ENCODE peak calls at places on chromosomes 3 and 15, in eight cellular contexts. O is endodermal cell, J is esophagus muscularis mucosa, K is ovary, A is transverse colon, N is H9, F is lung, S is GM23338. P is an unnamed sample.

GRCh38 chr3:46695962-46696922 is 2.8 kb upstream of the ALS2CL start:
- DNase-seq in O (no peak), J (no peak), K (peak), A (no peak), N (no peak), F (no peak), S (no peak), P (no peak)

GRCh38 chr3:5811051-5811450 is 623.5 kb downstream of the EDEM1 start:
- DNase-seq in O (no peak), J (no peak), K (no peak), A (no peak), N (no peak), F (no peak), S (no peak), P (no peak)

GRCh38 chr3:64464955-64465354 is 222.8 kb downstream of the ADAMTS9 start:
- DNase-seq in O (peak), J (no peak), K (no peak), A (no peak), N (no peak), F (no peak), S (no peak), P (no peak)

GRCh38 chr3:107309312-107309711 is 67.9 kb upstream of the CCDC54 start:
- DNase-seq in O (peak), J (no peak), K (no peak), A (no peak), N (no peak), F (no peak), S (no peak), P (no peak)

GRCh38 chr3:55445551-55445950 is 41.6 kb downstream of the WNT5A start:
- DNase-seq in O (no peak), J (peak), K (no peak), A (peak), N (no peak), F (peak), S (no peak), P (no peak)

GRCh38 chr3:126968328-126968994 is 14.5 kb upstream of the PLXNA1 start:
- DNase-seq in O (no peak), J (no peak), K (no peak), A (no peak), N (no peak), F (no peak), S (no peak), P (no peak)

GRCh38 chr15:29526802-29527201 is 257.2 kb upstream of the NSMCE3 start:
- DNase-seq in O (no peak), J (no peak), K (no peak), A (no peak), N (no peak), F (no peak), S (no peak), P (no peak)

GRCh38 chr3:14774431-14774830 is 44.3 kb upstream of the FGD5 start:
- DNase-seq in O (peak), J (peak), K (no peak), A (no peak), N (peak), F (no peak), S (no peak), P (no peak)

GRCh38 chr3:30347679-30348216 is 258.7 kb upstream of the TGFBR2 start:
- DNase-seq in O (no peak), J (no peak), K (no peak), A (no peak), N (no peak), F (no peak), S (no peak), P (no peak)

GRCh38 chr3:54237788-54238502 is 115.6 kb downstream of the CACNA2D3 start:
- DNase-seq in O (no peak), J (no peak), K (no peak), A (no peak), N (no peak), F (no peak), S (no peak), P (no peak)

GRCh38 chr3:155989536-155989935 is 119.1 kb downstream of the GMPS start:
- DNase-seq in O (no peak), J (no peak), K (no peak), A (no peak), N (no peak), F (no peak), S (no peak), P (no peak)

GRCh38 chr15:57923311-57923710 is 142.2 kb downstream of the ALDH1A2 start:
- DNase-seq in O (no peak), J (no peak), K (no peak), A (peak), N (no peak), F (no peak), S (no peak), P (no peak)

GRCh38 chr15:77440378-77440999 is 19.8 kb downstream of the HMG20A start:
- DNase-seq in O (no peak), J (no peak), K (no peak), A (no peak), N (no peak), F (no peak), S (no peak), P (no peak)

GRCh38 chr3:13280856-13281656 is 139.1 kb downstream of the NUP210 start:
- DNase-seq in O (peak), J (no peak), K (no peak), A (peak), N (no peak), F (no peak), S (no peak), P (no peak)

GRCh38 chr15:26996250-26996649 is 25.3 kb downstream of the GABRG3 start:
- DNase-seq in O (no peak), J (no peak), K (no peak), A (no peak), N (no peak), F (no peak), S (peak), P (no peak)

GRCh38 chr3:155362808-155363689 is 69.6 kb upstream of the STRIT1 start:
- DNase-seq in O (peak), J (no peak), K (no peak), A (no peak), N (peak), F (no peak), S (peak), P (no peak)

GRCh38 chr15:76994971-76995945 is at the start of gene PSTPIP1:
- DNase-seq in O (peak), J (no peak), K (peak), A (peak), N (no peak), F (no peak), S (no peak), P (no peak)

GRCh38 chr3:113441051-113441770 is at the start of gene CFAP44:
- DNase-seq in O (peak), J (no peak), K (peak), A (peak), N (peak), F (peak), S (peak), P (peak)

GRCh38 chr15:83449250-83449671 is 2.1 kb downstream of the SH3GL3 start:
- DNase-seq in O (no peak), J (no peak), K (no peak), A (no peak), N (no peak), F (no peak), S (no peak), P (peak)

GRCh38 chr3:45480218-45480617 is 91.8 kb downstream of the LARS2 start:
- DNase-seq in O (no peak), J (no peak), K (no peak), A (peak), N (no peak), F (no peak), S (no peak), P (no peak)

GRCh38 chr3:139267300-139268246 is 76.2 kb upstream of the MRPS22 start:
- DNase-seq in O (peak), J (no peak), K (no peak), A (no peak), N (peak), F (no peak), S (no peak), P (no peak)

GRCh38 chr3:50913279-50913678 is 238.6 kb downstream of the DOCK3 start:
- DNase-seq in O (no peak), J (no peak), K (no peak), A (no peak), N (no peak), F (no peak), S (no peak), P (no peak)

GRCh38 chr3:31670136-31670535 is 137.4 kb downstream of the STT3B start:
- DNase-seq in O (no peak), J (no peak), K (no peak), A (no peak), N (no peak), F (no peak), S (no peak), P (no peak)

GRCh38 chr15:78070049-78070698 is 7.3 kb downstream of the TBC1D2B start:
- DNase-seq in O (no peak), J (no peak), K (no peak), A (peak), N (no peak), F (no peak), S (no peak), P (no peak)

GRCh38 chr3:16216373-16216935 is 42.0 kb downstream of the GALNT15 start:
- DNase-seq in O (no peak), J (no peak), K (no peak), A (no peak), N (no peak), F (no peak), S (no peak), P (no peak)

GRCh38 chr3:69033470-69033869 is 18.7 kb downstream of the TMF1 start:
- DNase-seq in O (no peak), J (no peak), K (no peak), A (no peak), N (no peak), F (no peak), S (no peak), P (no peak)

GRCh38 chr3:13785351-13785750 is 94.5 kb downstream of the WNT7A start:
- DNase-seq in O (no peak), J (no peak), K (no peak), A (no peak), N (no peak), F (no peak), S (peak), P (no peak)

GRCh38 chr3:190517696-190518095 is 3.8 kb downstream of the IL1RAP start:
- DNase-seq in O (no peak), J (no peak), K (no peak), A (no peak), N (no peak), F (no peak), S (no peak), P (no peak)

GRCh38 chr3:126364130-126364695 is 7.0 kb upstream of the KLF15 start:
- DNase-seq in O (no peak), J (no peak), K (no peak), A (peak), N (no peak), F (no peak), S (no peak), P (no peak)

GRCh38 chr3:37903734-37904133 is 42.1 kb downstream of the CTDSPL start:
- DNase-seq in O (no peak), J (peak), K (no peak), A (no peak), N (no peak), F (no peak), S (no peak), P (no peak)
- H3K27ac ChIP-seq in O (no peak), J (peak), K (no peak), A (no peak), N (no peak), F (no peak), S (no peak), P (no peak)

DNA sequence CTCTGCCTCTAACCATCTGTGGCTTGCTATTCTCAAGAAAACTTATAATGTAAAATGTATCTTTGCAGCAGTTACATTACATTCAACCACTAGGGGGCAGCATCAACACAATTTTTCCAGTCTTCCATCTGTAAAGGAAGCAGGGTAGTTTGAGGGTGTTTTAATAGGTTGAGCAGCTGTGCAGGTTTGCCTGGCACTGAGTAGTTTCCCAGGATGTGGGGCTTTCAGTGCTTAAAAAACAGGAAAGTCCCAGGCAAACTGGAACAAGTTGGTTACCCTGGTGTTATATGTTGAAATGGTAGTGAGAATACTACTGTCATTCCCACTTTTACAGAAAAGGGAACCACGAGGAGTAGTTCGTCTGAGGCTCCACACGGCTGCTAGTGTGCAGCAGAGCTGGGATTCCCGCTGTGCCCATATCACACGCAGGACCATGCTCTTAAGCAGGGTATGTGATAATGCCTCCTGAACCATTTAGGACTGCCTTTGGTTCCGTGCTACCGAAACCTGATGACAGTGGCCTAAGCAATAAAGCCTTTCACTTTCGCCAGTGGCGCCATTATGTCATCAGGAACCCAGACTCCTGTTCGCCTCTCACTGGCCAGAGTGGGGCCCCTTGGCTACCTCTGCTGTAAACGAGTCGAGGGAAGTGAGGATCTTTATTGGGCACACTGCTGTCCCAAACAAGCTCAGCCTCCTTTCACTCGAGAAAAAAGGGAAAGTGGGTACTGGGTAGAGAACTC is 64.7 kb upstream of the ZBTB38 start:
- DNase-seq in O (peak), J (no peak), K (no peak), A (peak), N (no peak), F (peak), S (peak), P (peak)
- H3K27ac ChIP-seq in O (no peak), J (no peak), K (no peak), A (no peak), N (no peak), F (no peak), S (no peak), P (no peak)

GRCh38 chr15:28017423-28017924 is 81.6 kb downstream of the OCA2 start:
- DNase-seq in O (no peak), J (peak), K (no peak), A (no peak), N (no peak), F (no peak), S (peak), P (no peak)
- H3K27ac ChIP-seq in O (no peak), J (no peak), K (no peak), A (no peak), N (no peak), F (no peak), S (no peak), P (no peak)

DNA sequence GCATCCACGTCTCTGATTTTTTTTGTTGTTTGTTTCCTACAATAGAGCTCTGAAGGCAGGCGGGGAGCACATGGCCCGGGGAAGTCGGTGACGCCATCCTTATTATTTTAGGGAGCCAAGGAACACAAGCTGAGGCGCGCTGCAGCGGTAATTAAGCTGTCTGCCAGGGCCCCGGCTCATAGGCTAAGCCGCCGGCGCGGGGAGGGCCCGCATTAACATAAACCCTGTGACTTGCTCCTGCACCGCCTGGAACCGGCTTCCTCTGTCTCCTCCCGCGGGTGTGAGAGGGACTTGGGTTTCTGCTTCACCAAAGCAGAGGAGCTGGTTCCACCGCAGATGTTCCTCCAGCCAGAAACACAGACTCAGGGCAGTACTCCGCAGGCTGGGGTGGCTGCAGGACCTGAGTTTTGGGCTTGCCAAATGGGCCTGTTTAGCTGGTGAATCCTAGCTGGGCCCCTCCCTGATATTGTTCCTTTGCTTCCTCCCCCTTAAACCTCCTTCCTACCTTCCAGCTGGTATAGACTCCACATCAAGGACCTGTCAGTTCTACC is 25.3 kb downstream of the ANP32A start:
- DNase-seq in O (peak), J (peak), K (peak), A (peak), N (peak), F (peak), S (peak), P (peak)
- H3K27ac ChIP-seq in O (peak), J (peak), K (no peak), A (peak), N (peak), F (peak), S (peak), P (peak)

DNA sequence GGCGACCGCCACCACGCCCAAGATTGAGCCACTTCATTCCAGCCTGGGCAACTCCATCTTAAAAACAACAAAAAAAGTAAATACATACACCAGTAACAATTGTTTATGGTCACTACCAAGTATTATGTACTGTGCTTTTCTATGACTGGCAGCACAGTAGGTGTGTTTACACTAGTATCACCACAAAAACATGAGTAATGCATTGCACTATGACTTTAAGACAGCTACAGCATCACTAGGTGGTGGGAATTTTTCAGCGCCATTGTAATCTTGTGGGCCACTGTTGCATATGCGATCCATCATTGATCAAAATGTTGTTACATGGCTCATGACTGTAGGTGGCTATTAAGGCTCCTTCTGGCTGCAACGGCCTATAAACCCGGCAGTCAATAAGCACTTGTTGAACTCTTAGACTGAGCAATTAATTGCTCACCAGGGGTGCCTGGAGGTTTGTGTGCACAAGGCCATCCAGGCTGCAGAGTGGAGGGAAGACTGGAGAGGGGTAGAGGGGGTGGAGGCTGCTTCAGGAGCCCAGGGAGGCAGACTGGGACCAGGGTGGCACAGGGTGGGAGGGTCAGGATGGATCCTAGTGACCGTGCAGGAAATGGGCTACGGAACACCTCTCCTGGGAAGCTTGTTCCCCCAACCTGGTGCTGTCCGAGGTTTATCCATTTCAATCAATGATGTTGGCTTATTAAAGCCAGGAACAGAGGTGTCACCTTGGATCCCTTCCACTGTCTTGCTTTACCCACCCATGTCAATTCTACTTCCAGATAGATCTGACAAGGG is 17.9 kb upstream of the COPG1 start:
- DNase-seq in O (no peak), J (no peak), K (no peak), A (no peak), N (no peak), F (no peak), S (no peak), P (no peak)
- H3K27ac ChIP-seq in O (no peak), J (no peak), K (no peak), A (no peak), N (no peak), F (peak), S (no peak), P (no peak)

GRCh38 chr3:188643736-188644135 is 489.8 kb downstream of the LPP start:
- DNase-seq in O (no peak), J (no peak), K (no peak), A (no peak), N (no peak), F (no peak), S (no peak), P (no peak)
- H3K27ac ChIP-seq in O (no peak), J (no peak), K (no peak), A (no peak), N (no peak), F (no peak), S (no peak), P (no peak)

GRCh38 chr3:153277029-153277428 is 115.0 kb downstream of the RAP2B start:
- DNase-seq in O (no peak), J (no peak), K (no peak), A (no peak), N (no peak), F (no peak), S (no peak), P (no peak)
- H3K27ac ChIP-seq in O (no peak), J (no peak), K (no peak), A (no peak), N (no peak), F (no peak), S (no peak), P (no peak)

P was measured in prostate gland.